ENCODE peak calls at places on chromosomes 4 and X, in seven cellular contexts. I is endodermal cell, M is GM12865, W is mucosa of descending colon, A is WTC11, O is neural crest cell, Q is kidney. Y is an unnamed sample.

GRCh38 chr4:153205028-153205648 is 895 bp downstream of the TRIM2 start:
- DNase-seq in I (peak), O (no peak), M (peak), W (peak), A (no peak), Q (peak), Y (no peak)

GRCh38 chr4:24477919-24478318 is 106.4 kb downstream of the DHX15 start:
- DNase-seq in O (no peak), Q (no peak), W (no peak), A (no peak), M (no peak), I (peak), Y (no peak)

GRCh38 chr4:140876597-140877364 is 120.6 kb upstream of the TBC1D9 start:
- DNase-seq in O (no peak), A (no peak), I (no peak), W (no peak), Q (no peak), M (no peak), Y (no peak)

GRCh38 chr4:175705407-175705806 is 106.7 kb downstream of the GPM6A start:
- DNase-seq in W (no peak), A (peak), I (peak), O (peak), Q (no peak), M (no peak), Y (no peak)

GRCh38 chrX:19627533-19627932 is 112.2 kb upstream of the MAP3K15 start:
- DNase-seq in M (no peak), W (no peak), O (no peak), A (no peak), I (no peak), Q (no peak), Y (no peak)

GRCh38 chr4:188295899-188296298 is 156.7 kb downstream of the TRIML1 start:
- DNase-seq in O (no peak), W (no peak), A (no peak), M (no peak), I (no peak), Q (no peak), Y (no peak)

GRCh38 chrX:31851761-31852160 is 779.9 kb upstream of the FTHL17 start:
- DNase-seq in Q (no peak), I (no peak), O (no peak), M (no peak), A (no peak), W (no peak), Y (no peak)

GRCh38 chr4:186666252-186666651 is 57.4 kb downstream of the FAT1 start:
- DNase-seq in O (no peak), A (no peak), M (no peak), W (no peak), Q (no peak), I (no peak), Y (no peak)

GRCh38 chrX:139211568-139212182 is 318.9 kb upstream of the F9 start:
- DNase-seq in I (peak), A (no peak), O (peak), Q (no peak), W (no peak), M (no peak), Y (peak)

GRCh38 chrX:57453901-57454300 is 137.9 kb upstream of the ZXDB start:
- DNase-seq in Q (no peak), I (peak), W (no peak), M (peak), O (no peak), A (no peak), Y (peak)

GRCh38 chr4:44232262-44232661 is 216.3 kb downstream of the KCTD8 start:
- DNase-seq in M (no peak), Q (no peak), W (no peak), A (no peak), O (no peak), I (no peak), Y (no peak)

GRCh38 chr4:2395584-2395983 is 22.9 kb downstream of the ZFYVE28 start:
- DNase-seq in Q (no peak), O (no peak), A (no peak), W (peak), M (no peak), I (no peak), Y (no peak)

GRCh38 chr4:34733185-34733916 is 1511.0 kb downstream of the ARAP2 start:
- DNase-seq in M (no peak), A (no peak), O (no peak), I (no peak), Q (no peak), W (no peak), Y (no peak)

GRCh38 chr4:182531555-182532162 is 288.5 kb downstream of the TENM3 start:
- DNase-seq in W (no peak), A (no peak), Q (no peak), M (no peak), O (no peak), I (no peak), Y (no peak)

GRCh38 chr4:48546336-48546735 is 56.3 kb downstream of the ZAR1 start:
- DNase-seq in O (peak), Q (no peak), A (peak), I (peak), M (peak), W (no peak), Y (peak)

GRCh38 chr4:102585329-102585728 is 84.2 kb downstream of the NFKB1 start:
- DNase-seq in M (peak), O (no peak), Q (no peak), A (no peak), W (no peak), I (no peak), Y (no peak)

GRCh38 chr4:11585506-11585905 is 156.8 kb upstream of the HS3ST1 start:
- DNase-seq in W (no peak), Q (no peak), M (no peak), O (no peak), A (no peak), I (no peak), Y (no peak)

GRCh38 chrX:124341361-124342132 is 4.8 kb upstream of the SH2D1A start:
- DNase-seq in W (no peak), A (no peak), M (no peak), Q (no peak), I (no peak), O (no peak), Y (no peak)

GRCh38 chr4:80221161-80221560 is 23.9 kb downstream of the PRDM8 start:
- DNase-seq in M (no peak), W (no peak), O (no peak), I (no peak), Q (no peak), A (no peak), Y (no peak)

GRCh38 chrX:123138473-123138872 is 45.6 kb upstream of the GRIA3 start:
- DNase-seq in I (no peak), A (no peak), O (no peak), W (no peak), M (no peak), Q (no peak), Y (no peak)

GRCh38 chr4:182698212-182698611 is 219.0 kb downstream of the DCTD start:
- DNase-seq in A (no peak), I (no peak), M (no peak), Q (no peak), W (no peak), O (no peak), Y (no peak)

GRCh38 chr4:76582074-76582816 is 147.2 kb downstream of the SHROOM3 start:
- DNase-seq in O (no peak), M (no peak), W (no peak), Q (no peak), A (no peak), I (no peak), Y (no peak)

GRCh38 chr4:37383579-37384229 is 139.2 kb downstream of the NWD2 start:
- DNase-seq in I (peak), M (peak), O (peak), A (no peak), W (no peak), Q (no peak), Y (peak)

GRCh38 chr4:53450773-53451172 is 73.3 kb downstream of the FIP1L1 start:
- DNase-seq in W (no peak), M (no peak), O (no peak), Q (no peak), I (peak), A (peak), Y (no peak)

DNA sequence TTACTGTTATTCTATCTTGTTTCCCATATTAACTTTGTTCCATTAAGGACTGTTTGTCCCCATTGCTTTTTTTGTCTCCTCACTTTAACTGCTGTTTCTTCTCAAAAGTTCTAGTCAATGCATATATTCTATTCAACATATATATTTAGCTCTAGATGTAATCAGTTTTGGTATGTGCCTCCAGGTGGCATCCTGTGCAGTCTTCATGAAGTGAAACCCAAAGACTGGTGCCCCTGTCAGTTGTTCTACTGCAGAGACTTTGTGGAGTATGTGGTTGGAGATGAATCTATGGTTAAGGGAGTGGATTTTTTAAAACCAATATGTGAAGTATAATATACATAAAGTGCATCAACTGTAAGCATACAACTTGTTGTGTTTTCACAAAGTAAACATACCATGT is 57.0 kb downstream of the VAMP7 start:
- DNase-seq in M (peak), Q (no peak), O (no peak), W (no peak), A (no peak), I (no peak), Y (no peak)
- TF ChIP-seq CTCF in M (no peak), Q (no peak), O (no peak), W (no peak), A (no peak), I (no peak), Y (no peak)

GRCh38 chr4:87009095-87009648 is 74.4 kb downstream of the AFF1 start:
- DNase-seq in Q (no peak), M (peak), I (no peak), W (no peak), O (no peak), A (no peak), Y (no peak)

GRCh38 chr4:87007345-87008181 is 72.8 kb downstream of the AFF1 start:
- DNase-seq in I (peak), O (peak), W (peak), M (peak), A (peak), Q (peak), Y (peak)

GRCh38 chr4:87005369-87005689 is 70.5 kb downstream of the AFF1 start:
- DNase-seq in A (no peak), O (no peak), I (no peak), Q (no peak), W (no peak), M (no peak), Y (no peak)

GRCh38 chr4:87005690-87006461 is 71.1 kb downstream of the AFF1 start:
- DNase-seq in Q (no peak), A (no peak), M (peak), W (no peak), I (no peak), O (peak), Y (no peak)

DNA sequence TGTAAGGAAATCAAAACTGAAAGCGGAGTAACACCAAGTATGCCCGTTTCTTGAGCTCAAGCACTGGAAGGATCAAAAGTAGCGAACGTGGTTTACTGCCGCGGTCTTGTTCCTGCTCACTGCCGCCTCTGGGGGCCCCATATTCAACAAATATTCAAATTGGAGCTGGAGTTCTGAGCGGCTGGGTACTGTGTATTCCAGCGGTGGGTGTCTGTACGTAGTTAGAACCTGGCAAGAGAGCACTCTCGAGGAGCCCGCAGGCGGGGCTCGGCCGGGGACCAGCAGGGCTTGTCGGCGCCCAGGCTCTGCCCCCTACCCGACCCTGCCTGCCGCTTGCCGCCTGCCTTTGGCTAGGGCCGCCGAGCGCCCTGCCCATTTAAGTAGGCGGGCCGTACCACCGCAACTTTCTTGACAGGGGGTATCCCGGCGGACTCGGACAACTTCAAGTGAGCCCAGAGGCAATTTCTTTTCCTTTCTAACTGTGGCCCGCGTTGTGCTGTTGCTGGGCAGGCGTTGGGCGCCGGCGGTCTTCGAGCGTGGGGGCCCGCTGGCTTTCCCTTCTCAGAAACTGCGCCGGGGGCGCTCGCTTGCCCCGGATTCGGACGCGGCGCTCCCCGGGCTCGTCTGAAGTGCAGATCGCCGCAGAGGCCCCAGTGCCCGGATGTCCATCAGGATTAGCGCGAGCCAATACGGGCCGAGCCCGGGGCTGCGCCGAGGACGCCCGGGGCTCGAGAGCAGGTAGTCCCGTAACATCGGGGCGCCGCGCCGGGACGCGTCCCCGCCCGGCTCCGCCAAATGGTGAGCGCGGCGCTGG is 71.9 kb downstream of the AFF1 start:
- DNase-seq in A (peak), M (peak), W (peak), Q (peak), I (peak), O (peak), Y (peak)
- TF ChIP-seq CTCF in A (no peak), M (peak), W (peak), Q (no peak), I (peak), O (peak), Y (no peak)

GRCh38 chr4:104879854-104880253 is 266.8 kb upstream of the TET2 start:
- DNase-seq in W (no peak), M (no peak), O (no peak), A (no peak), I (no peak), Q (no peak), Y (no peak)
- TF ChIP-seq CTCF in W (no peak), M (no peak), O (no peak), A (no peak), I (no peak), Q (no peak), Y (no peak)

GRCh38 chrX:84339507-84340364 is 151.7 kb upstream of the RPS6KA6 start:
- DNase-seq in I (no peak), W (no peak), A (no peak), O (no peak), Q (no peak), M (peak), Y (no peak)
- TF ChIP-seq CTCF in I (peak), W (no peak), A (peak), O (peak), Q (peak), M (no peak), Y (peak)

GRCh38 chrX:2652106-2652505 is 39.0 kb upstream of the CD99 start:
- DNase-seq in A (peak), O (no peak), W (no peak), I (peak), M (no peak), Q (no peak), Y (no peak)
- TF ChIP-seq CTCF in A (peak), O (peak), W (no peak), I (peak), M (no peak), Q (no peak), Y (peak)

GRCh38 chr4:150799207-150799606 is 215.9 kb downstream of the LRBA start:
- DNase-seq in Q (no peak), A (no peak), M (no peak), W (no peak), O (no peak), I (no peak), Y (no peak)
- TF ChIP-seq CTCF in Q (no peak), A (no peak), M (no peak), W (no peak), O (peak), I (peak), Y (no peak)

GRCh38 chr4:4872148-4872903 is 12.9 kb downstream of the MSX1 start:
- DNase-seq in I (peak), Q (no peak), A (peak), W (no peak), M (no peak), O (no peak), Y (no peak)
- TF ChIP-seq CTCF in I (peak), Q (no peak), A (no peak), W (no peak), M (no peak), O (no peak), Y (no peak)

DNA sequence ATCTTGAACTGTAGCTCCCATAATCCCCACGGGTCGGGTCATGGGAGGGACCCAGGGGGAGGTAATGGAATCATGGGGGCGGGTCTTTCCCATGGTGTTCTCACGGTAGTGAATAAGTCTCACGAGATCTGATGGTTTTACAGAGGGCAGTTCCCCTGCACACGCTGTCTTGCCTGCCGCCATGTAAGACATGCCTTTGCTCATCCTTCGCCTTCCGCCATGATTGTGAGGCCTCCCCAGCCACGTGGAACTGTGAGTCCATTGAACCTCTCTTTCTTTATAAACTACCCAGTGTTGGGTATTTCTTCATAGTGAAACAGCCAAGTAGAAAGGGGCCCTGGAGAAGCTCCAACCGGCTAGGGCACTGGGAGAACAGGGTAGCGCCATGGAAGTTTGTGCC is 12.3 kb downstream of the CTAG1A start:
- DNase-seq in I (no peak), O (no peak), M (no peak), Q (no peak), W (no peak), A (no peak), Y (no peak)
- TF ChIP-seq CTCF in I (no peak), O (no peak), M (no peak), Q (no peak), W (no peak), A (no peak), Y (no peak)